ENCODE peak calls at places on chromosomes 12 and 14, in eight cellular contexts. J is GM12865, G is astrocyte, A is choroid plexus epithelial cell, H is body of pancreas, V is foreskin fibroblast, D is ovary, Z is fibroblast of mammary gland. Q is an unnamed sample.

GRCh38 chr14:74612346-74613021 is 447 bp upstream of the LTBP2 start:
- DNase-seq in J (peak; percentile 83), G (peak; percentile 53), A (peak; percentile 78), H (peak; percentile 90), V (peak; percentile 93), D (peak; percentile 89), Z (peak; percentile 72), Q (no peak)

GRCh38 chr14:104953896-104954656 is 24.1 kb downstream of the AHNAK2 start:
- DNase-seq in J (no peak), G (no peak), A (no peak), H (no peak), V (no peak), D (no peak), Z (no peak), Q (peak; percentile 56)

GRCh38 chr12:46351861-46352595 is 20.5 kb downstream of the SLC38A2 start:
- DNase-seq in J (no peak), G (no peak), A (no peak), H (no peak), V (no peak), D (no peak), Z (no peak), Q (no peak)

GRCh38 chr14:55309154-55309553 is 37.9 kb downstream of the FBXO34 start:
- DNase-seq in J (no peak), G (no peak), A (no peak), H (no peak), V (no peak), D (no peak), Z (no peak), Q (no peak)

GRCh38 chr12:122051231-122051876 is 27.2 kb upstream of the MLXIP start:
- DNase-seq in J (no peak), G (no peak), A (peak; percentile 23), H (peak; percentile 71), V (peak; percentile 27), D (peak; percentile 62), Z (peak; percentile 12), Q (no peak)

GRCh38 chr14:92684801-92685560 is 63.4 kb downstream of the LGMN start:
- DNase-seq in J (peak; percentile 47), G (no peak), A (no peak), H (no peak), V (no peak), D (no peak), Z (no peak), Q (peak; percentile 91)

GRCh38 chr14:49774111-49774510 is 6.2 kb downstream of the KLHDC2 start:
- DNase-seq in J (no peak), G (no peak), A (no peak), H (no peak), V (no peak), D (no peak), Z (no peak), Q (no peak)

GRCh38 chr12:116959845-116960514 is 49.2 kb downstream of the FBXW8 start:
- DNase-seq in J (peak; percentile 85), G (peak; percentile 26), A (no peak), H (no peak), V (no peak), D (no peak), Z (no peak), Q (no peak)

GRCh38 chr14:103472939-103473338 is 49.7 kb downstream of the CKB start:
- DNase-seq in J (peak; percentile 54), G (peak; percentile 12), A (peak; percentile 79), H (no peak), V (no peak), D (no peak), Z (no peak), Q (no peak)

GRCh38 chr12:68279227-68280054 is 26.0 kb upstream of the IL22 start:
- DNase-seq in J (no peak), G (peak; percentile 43), A (peak; percentile 52), H (no peak), V (no peak), D (no peak), Z (no peak), Q (no peak)

GRCh38 chr12:1993341-1993740 is 10.9 kb downstream of the DCP1B start:
- DNase-seq in J (no peak), G (peak; percentile 93), A (peak; percentile 92), H (no peak), V (peak; percentile 90), D (no peak), Z (peak; percentile 96), Q (no peak)

GRCh38 chr12:26195250-26195640 is at the start of gene SSPN:
- DNase-seq in J (peak; percentile 21), G (peak; percentile 68), A (peak; percentile 75), H (peak; percentile 73), V (peak; percentile 79), D (peak; percentile 84), Z (peak; percentile 47), Q (peak; percentile 87)

GRCh38 chr14:65134651-65135579 is 32.6 kb upstream of the MAX start:
- DNase-seq in J (no peak), G (peak; percentile 59), A (no peak), H (no peak), V (no peak), D (no peak), Z (peak; percentile 18), Q (no peak)

GRCh38 chr12:114902665-114903393 is 218.9 kb upstream of the TBX3 start:
- DNase-seq in J (peak; percentile 15), G (peak; percentile 82), A (peak; percentile 68), H (no peak), V (peak; percentile 94), D (no peak), Z (peak; percentile 95), Q (no peak)

GRCh38 chr12:41709463-41710285 is 435.0 kb downstream of the GXYLT1 start:
- DNase-seq in J (no peak), G (peak; percentile 36), A (peak; percentile 4), H (no peak), V (no peak), D (no peak), Z (no peak), Q (no peak)

GRCh38 chr12:111180830-111181726 is 187.8 kb downstream of the PHETA1 start:
- DNase-seq in J (no peak), G (no peak), A (peak; percentile 71), H (peak; percentile 67), V (peak; percentile 82), D (peak; percentile 55), Z (peak; percentile 47), Q (no peak)

GRCh38 chr14:92660571-92660970 is 87.9 kb downstream of the LGMN start:
- DNase-seq in J (no peak), G (no peak), A (no peak), H (no peak), V (no peak), D (no peak), Z (no peak), Q (no peak)

GRCh38 chr14:25110101-25110500 is 60.2 kb upstream of the STXBP6 start:
- DNase-seq in J (no peak), G (peak; percentile 12), A (no peak), H (no peak), V (peak; percentile 26), D (no peak), Z (peak; percentile 6), Q (no peak)

DNA sequence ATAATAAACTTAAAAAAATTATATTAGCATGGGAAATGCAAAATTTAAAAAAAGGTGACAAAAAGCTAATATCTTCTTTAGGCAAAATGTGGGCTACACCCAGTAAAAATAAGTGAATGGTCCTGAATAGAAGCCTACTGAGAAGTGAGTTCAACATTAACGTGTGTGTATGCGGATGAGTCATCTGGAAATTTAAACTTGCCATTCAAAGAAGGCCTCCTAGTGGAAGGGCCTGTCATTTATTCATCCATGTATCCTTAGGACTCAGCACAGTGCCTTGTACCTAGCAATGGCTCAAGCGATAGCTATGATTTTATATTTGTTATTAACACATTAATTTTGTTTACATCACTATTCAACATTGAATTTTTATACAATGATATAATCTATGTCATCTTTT is 226.2 kb downstream of the NUBPL start:
- DNase-seq in J (no peak), G (no peak), A (peak; percentile 38), H (no peak), V (no peak), D (no peak), Z (peak; percentile 47), Q (no peak)
- TF ChIP-seq CTCF in J (no peak), G (no peak), A (peak; percentile 28), H (no peak), V (no peak), D (no peak), Z (peak; percentile 29), Q (peak; percentile 28)

GRCh38 chr12:61137677-61138380 is 1122.4 kb upstream of the USP15 start:
- DNase-seq in J (no peak), G (no peak), A (no peak), H (no peak), V (no peak), D (no peak), Z (no peak), Q (no peak)
- TF ChIP-seq CTCF in J (no peak), G (no peak), A (no peak), H (no peak), V (no peak), D (no peak), Z (no peak), Q (no peak)

DNA sequence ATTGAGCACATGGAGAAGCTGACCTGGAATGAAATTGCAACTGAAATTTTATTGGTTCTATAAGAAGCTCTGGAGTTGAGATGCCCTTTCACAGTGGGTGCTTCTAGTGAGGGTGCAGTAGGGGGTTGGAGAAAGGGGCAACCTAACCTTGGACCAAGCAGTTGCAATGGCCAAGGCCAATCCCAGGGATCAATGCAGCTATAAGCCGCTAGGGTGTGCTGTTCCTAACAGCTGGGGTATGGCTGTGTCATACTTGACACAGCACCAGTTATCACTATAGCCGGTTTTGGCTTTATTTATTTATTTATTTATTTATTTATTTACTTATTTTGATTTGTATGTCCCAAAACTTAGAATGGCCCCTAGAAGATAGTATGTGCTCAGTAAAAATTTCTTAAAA is 505.9 kb downstream of the FLRT2 start:
- DNase-seq in J (peak; percentile 9), G (no peak), A (peak; percentile 37), H (peak; percentile 8), V (peak; percentile 8), D (no peak), Z (peak; percentile 41), Q (no peak)
- TF ChIP-seq CTCF in J (peak; percentile 48), G (no peak), A (peak; percentile 61), H (no peak), V (peak; percentile 39), D (no peak), Z (peak; percentile 56), Q (peak; percentile 60)

GRCh38 chr12:50325890-50326391 is 42.6 kb upstream of the LIMA1 start:
- DNase-seq in J (no peak), G (no peak), A (peak; percentile 26), H (peak; percentile 27), V (peak; percentile 37), D (no peak), Z (no peak), Q (no peak)

GRCh38 chr12:50322196-50322595 is 38.9 kb upstream of the LIMA1 start:
- DNase-seq in J (no peak), G (no peak), A (no peak), H (no peak), V (no peak), D (no peak), Z (no peak), Q (no peak)

DNA sequence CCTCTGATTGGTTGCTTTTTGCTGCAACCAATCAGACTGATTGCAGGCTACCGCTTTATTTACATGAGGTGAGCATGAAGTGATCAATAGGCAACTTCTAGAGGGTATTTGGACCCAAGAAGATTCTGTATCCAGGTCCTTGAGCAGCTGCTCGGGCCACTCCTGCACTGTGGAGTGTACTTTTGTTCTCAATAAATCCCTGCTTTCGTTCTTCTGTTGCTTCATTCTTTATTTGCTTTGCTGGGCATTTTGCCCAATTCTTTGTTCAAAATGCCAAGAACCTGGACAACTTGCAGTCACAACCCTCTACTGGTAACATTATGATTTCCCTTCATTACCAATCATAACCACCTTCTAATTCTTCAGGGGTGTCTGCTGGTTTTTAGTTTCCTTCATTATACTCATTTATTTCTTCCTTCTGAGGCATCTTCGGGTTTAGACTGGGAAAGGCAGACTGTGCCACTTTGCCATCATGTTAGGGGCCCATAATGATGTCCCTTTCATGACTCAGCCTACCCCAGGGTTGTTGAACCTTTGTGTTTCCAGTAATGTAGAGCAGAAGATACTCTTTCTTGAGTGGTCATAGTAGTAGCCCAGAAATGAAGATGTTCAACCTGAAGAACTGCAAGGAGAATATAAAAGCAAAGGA is 43.4 kb upstream of the LIMA1 start:
- DNase-seq in J (no peak), G (peak; percentile 51), A (peak; percentile 77), H (peak; percentile 55), V (peak; percentile 74), D (no peak), Z (peak; percentile 70), Q (no peak)
- TF ChIP-seq CTCF in J (no peak), G (no peak), A (peak; percentile 7), H (peak; percentile 39), V (no peak), D (no peak), Z (no peak), Q (peak; percentile 35)